ENCODE peak calls at places on chromosomes 2 and 18, in eight cellular contexts. One of them, this sample, is unnamed.

GRCh38 chr2:43609304-43609883 is 13.6 kb upstream of the THADA start:
- DNase-seq in NCI-H774: peak; percentile 34
- DNase-seq in NCI-H2171 treated with DMSO at 0.1 percent for 48 hours: peak; percentile 49
- DNase-seq in AG09309: no peak
- DNase-seq in stimulated activated CD4-positive, alpha-beta T cell treated with anti-CD3 and anti-CD28 coated beads, Interleukin-12 subunit alpha, Interleukin-12 subunit beta, amount 100 ng/mL, for 24 hours: peak; percentile 11
- DNase-seq in HS-5: no peak
- DNase-seq in GOT3: no peak
- DNase-seq in activated CD4-positive, alpha-beta T cell treated with anti-CD3 and anti-CD28 coated beads, Interleukin-2, amount 50 U/mL, for 4 hours: no peak
- DNase-seq in this sample: peak; percentile 25

GRCh38 chr2:216920150-216920846 is 60.4 kb upstream of the TNP1 start:
- DNase-seq in AG09309: no peak
- DNase-seq in NCI-H2171 treated with DMSO at 0.1 percent for 48 hours: no peak
- DNase-seq in NCI-H774: no peak
- DNase-seq in activated CD4-positive, alpha-beta T cell treated with anti-CD3 and anti-CD28 coated beads, Interleukin-2, amount 50 U/mL, for 4 hours: no peak
- DNase-seq in GOT3: no peak
- DNase-seq in HS-5: no peak
- DNase-seq in stimulated activated CD4-positive, alpha-beta T cell treated with anti-CD3 and anti-CD28 coated beads, Interleukin-12 subunit alpha, Interleukin-12 subunit beta, amount 100 ng/mL, for 24 hours: no peak
- DNase-seq in this sample: no peak

GRCh38 chr2:126244937-126245336 is 411.0 kb upstream of the GYPC start:
- DNase-seq in AG09309: no peak
- DNase-seq in NCI-H2171 treated with DMSO at 0.1 percent for 48 hours: no peak
- DNase-seq in GOT3: no peak
- DNase-seq in HS-5: no peak
- DNase-seq in NCI-H774: no peak
- DNase-seq in activated CD4-positive, alpha-beta T cell treated with anti-CD3 and anti-CD28 coated beads, Interleukin-2, amount 50 U/mL, for 4 hours: no peak
- DNase-seq in stimulated activated CD4-positive, alpha-beta T cell treated with anti-CD3 and anti-CD28 coated beads, Interleukin-12 subunit alpha, Interleukin-12 subunit beta, amount 100 ng/mL, for 24 hours: peak; percentile 33
- DNase-seq in this sample: no peak

GRCh38 chr2:26521054-26521912 is 43.4 kb upstream of the OTOF start:
- DNase-seq in activated CD4-positive, alpha-beta T cell treated with anti-CD3 and anti-CD28 coated beads, Interleukin-2, amount 50 U/mL, for 4 hours: no peak
- DNase-seq in NCI-H2171 treated with DMSO at 0.1 percent for 48 hours: peak; percentile 85
- DNase-seq in GOT3: no peak
- DNase-seq in HS-5: no peak
- DNase-seq in NCI-H774: no peak
- DNase-seq in AG09309: no peak
- DNase-seq in stimulated activated CD4-positive, alpha-beta T cell treated with anti-CD3 and anti-CD28 coated beads, Interleukin-12 subunit alpha, Interleukin-12 subunit beta, amount 100 ng/mL, for 24 hours: peak; percentile 6
- DNase-seq in this sample: no peak

GRCh38 chr2:36780231-36780808 is 83.8 kb downstream of the VIT start:
- DNase-seq in activated CD4-positive, alpha-beta T cell treated with anti-CD3 and anti-CD28 coated beads, Interleukin-2, amount 50 U/mL, for 4 hours: no peak
- DNase-seq in HS-5: peak; percentile 58
- DNase-seq in AG09309: peak; percentile 35
- DNase-seq in stimulated activated CD4-positive, alpha-beta T cell treated with anti-CD3 and anti-CD28 coated beads, Interleukin-12 subunit alpha, Interleukin-12 subunit beta, amount 100 ng/mL, for 24 hours: no peak
- DNase-seq in NCI-H774: peak; percentile 36
- DNase-seq in NCI-H2171 treated with DMSO at 0.1 percent for 48 hours: peak; percentile 63
- DNase-seq in GOT3: no peak
- DNase-seq in this sample: no peak

GRCh38 chr2:136823291-136823690 is 57.9 kb downstream of the THSD7B start:
- DNase-seq in stimulated activated CD4-positive, alpha-beta T cell treated with anti-CD3 and anti-CD28 coated beads, Interleukin-12 subunit alpha, Interleukin-12 subunit beta, amount 100 ng/mL, for 24 hours: no peak
- DNase-seq in GOT3: no peak
- DNase-seq in NCI-H774: no peak
- DNase-seq in AG09309: no peak
- DNase-seq in NCI-H2171 treated with DMSO at 0.1 percent for 48 hours: peak; percentile 71
- DNase-seq in activated CD4-positive, alpha-beta T cell treated with anti-CD3 and anti-CD28 coated beads, Interleukin-2, amount 50 U/mL, for 4 hours: no peak
- DNase-seq in HS-5: no peak
- DNase-seq in this sample: no peak

GRCh38 chr2:143205106-143205764 is 76.0 kb downstream of the ARHGAP15 start:
- DNase-seq in NCI-H774: no peak
- DNase-seq in AG09309: no peak
- DNase-seq in stimulated activated CD4-positive, alpha-beta T cell treated with anti-CD3 and anti-CD28 coated beads, Interleukin-12 subunit alpha, Interleukin-12 subunit beta, amount 100 ng/mL, for 24 hours: no peak
- DNase-seq in HS-5: no peak
- DNase-seq in NCI-H2171 treated with DMSO at 0.1 percent for 48 hours: peak; percentile 48
- DNase-seq in activated CD4-positive, alpha-beta T cell treated with anti-CD3 and anti-CD28 coated beads, Interleukin-2, amount 50 U/mL, for 4 hours: no peak
- DNase-seq in GOT3: no peak
- DNase-seq in this sample: no peak

GRCh38 chr18:13615432-13615861 is 110.9 kb downstream of the FAM210A start:
- DNase-seq in activated CD4-positive, alpha-beta T cell treated with anti-CD3 and anti-CD28 coated beads, Interleukin-2, amount 50 U/mL, for 4 hours: no peak
- DNase-seq in NCI-H2171 treated with DMSO at 0.1 percent for 48 hours: no peak
- DNase-seq in stimulated activated CD4-positive, alpha-beta T cell treated with anti-CD3 and anti-CD28 coated beads, Interleukin-12 subunit alpha, Interleukin-12 subunit beta, amount 100 ng/mL, for 24 hours: no peak
- DNase-seq in HS-5: no peak
- DNase-seq in NCI-H774: no peak
- DNase-seq in AG09309: no peak
- DNase-seq in GOT3: no peak
- DNase-seq in this sample: no peak

GRCh38 chr18:24601624-24602023 is 141.2 kb downstream of the HRH4 start:
- DNase-seq in GOT3: no peak
- DNase-seq in stimulated activated CD4-positive, alpha-beta T cell treated with anti-CD3 and anti-CD28 coated beads, Interleukin-12 subunit alpha, Interleukin-12 subunit beta, amount 100 ng/mL, for 24 hours: no peak
- DNase-seq in AG09309: no peak
- DNase-seq in NCI-H774: no peak
- DNase-seq in activated CD4-positive, alpha-beta T cell treated with anti-CD3 and anti-CD28 coated beads, Interleukin-2, amount 50 U/mL, for 4 hours: no peak
- DNase-seq in HS-5: no peak
- DNase-seq in NCI-H2171 treated with DMSO at 0.1 percent for 48 hours: peak; percentile 94
- DNase-seq in this sample: no peak

GRCh38 chr2:152221870-152222269 is 46.3 kb upstream of the STAM2 start:
- DNase-seq in GOT3: no peak
- DNase-seq in AG09309: no peak
- DNase-seq in NCI-H2171 treated with DMSO at 0.1 percent for 48 hours: no peak
- DNase-seq in HS-5: no peak
- DNase-seq in NCI-H774: no peak
- DNase-seq in stimulated activated CD4-positive, alpha-beta T cell treated with anti-CD3 and anti-CD28 coated beads, Interleukin-12 subunit alpha, Interleukin-12 subunit beta, amount 100 ng/mL, for 24 hours: no peak
- DNase-seq in activated CD4-positive, alpha-beta T cell treated with anti-CD3 and anti-CD28 coated beads, Interleukin-2, amount 50 U/mL, for 4 hours: no peak
- DNase-seq in this sample: no peak

GRCh38 chr2:205527801-205528200 is 154.5 kb upstream of the NRP2 start:
- DNase-seq in AG09309: no peak
- DNase-seq in stimulated activated CD4-positive, alpha-beta T cell treated with anti-CD3 and anti-CD28 coated beads, Interleukin-12 subunit alpha, Interleukin-12 subunit beta, amount 100 ng/mL, for 24 hours: no peak
- DNase-seq in activated CD4-positive, alpha-beta T cell treated with anti-CD3 and anti-CD28 coated beads, Interleukin-2, amount 50 U/mL, for 4 hours: no peak
- DNase-seq in GOT3: no peak
- DNase-seq in NCI-H774: no peak
- DNase-seq in HS-5: peak; percentile 14
- DNase-seq in NCI-H2171 treated with DMSO at 0.1 percent for 48 hours: no peak
- DNase-seq in this sample: no peak

GRCh38 chr2:202429164-202429980 is 53.2 kb downstream of the BMPR2 start:
- DNase-seq in activated CD4-positive, alpha-beta T cell treated with anti-CD3 and anti-CD28 coated beads, Interleukin-2, amount 50 U/mL, for 4 hours: no peak
- DNase-seq in GOT3: no peak
- DNase-seq in HS-5: no peak
- DNase-seq in NCI-H2171 treated with DMSO at 0.1 percent for 48 hours: no peak
- DNase-seq in stimulated activated CD4-positive, alpha-beta T cell treated with anti-CD3 and anti-CD28 coated beads, Interleukin-12 subunit alpha, Interleukin-12 subunit beta, amount 100 ng/mL, for 24 hours: no peak
- DNase-seq in NCI-H774: no peak
- DNase-seq in AG09309: peak; percentile 45
- DNase-seq in this sample: no peak

GRCh38 chr2:223262946-223263345 is 211.0 kb downstream of the KCNE4 start:
- DNase-seq in HS-5: no peak
- DNase-seq in GOT3: no peak
- DNase-seq in NCI-H2171 treated with DMSO at 0.1 percent for 48 hours: no peak
- DNase-seq in AG09309: no peak
- DNase-seq in activated CD4-positive, alpha-beta T cell treated with anti-CD3 and anti-CD28 coated beads, Interleukin-2, amount 50 U/mL, for 4 hours: no peak
- DNase-seq in NCI-H774: no peak
- DNase-seq in stimulated activated CD4-positive, alpha-beta T cell treated with anti-CD3 and anti-CD28 coated beads, Interleukin-12 subunit alpha, Interleukin-12 subunit beta, amount 100 ng/mL, for 24 hours: no peak
- DNase-seq in this sample: no peak

GRCh38 chr2:190451561-190452176 is 43.5 kb downstream of the MFSD6 start:
- DNase-seq in GOT3: no peak
- DNase-seq in activated CD4-positive, alpha-beta T cell treated with anti-CD3 and anti-CD28 coated beads, Interleukin-2, amount 50 U/mL, for 4 hours: no peak
- DNase-seq in HS-5: peak; percentile 14
- DNase-seq in NCI-H774: no peak
- DNase-seq in NCI-H2171 treated with DMSO at 0.1 percent for 48 hours: no peak
- DNase-seq in stimulated activated CD4-positive, alpha-beta T cell treated with anti-CD3 and anti-CD28 coated beads, Interleukin-12 subunit alpha, Interleukin-12 subunit beta, amount 100 ng/mL, for 24 hours: no peak
- DNase-seq in AG09309: no peak
- DNase-seq in this sample: no peak

GRCh38 chr18:7886436-7886835 is 319.3 kb downstream of the PTPRM start:
- DNase-seq in HS-5: no peak
- DNase-seq in NCI-H774: no peak
- DNase-seq in AG09309: no peak
- DNase-seq in stimulated activated CD4-positive, alpha-beta T cell treated with anti-CD3 and anti-CD28 coated beads, Interleukin-12 subunit alpha, Interleukin-12 subunit beta, amount 100 ng/mL, for 24 hours: no peak
- DNase-seq in NCI-H2171 treated with DMSO at 0.1 percent for 48 hours: peak; percentile 37
- DNase-seq in activated CD4-positive, alpha-beta T cell treated with anti-CD3 and anti-CD28 coated beads, Interleukin-2, amount 50 U/mL, for 4 hours: no peak
- DNase-seq in GOT3: no peak
- DNase-seq in this sample: no peak

GRCh38 chr2:105712981-105713596 is 31.6 kb upstream of the NCK2 start:
- DNase-seq in activated CD4-positive, alpha-beta T cell treated with anti-CD3 and anti-CD28 coated beads, Interleukin-2, amount 50 U/mL, for 4 hours: no peak
- DNase-seq in NCI-H2171 treated with DMSO at 0.1 percent for 48 hours: peak; percentile 41
- DNase-seq in AG09309: no peak
- DNase-seq in stimulated activated CD4-positive, alpha-beta T cell treated with anti-CD3 and anti-CD28 coated beads, Interleukin-12 subunit alpha, Interleukin-12 subunit beta, amount 100 ng/mL, for 24 hours: no peak
- DNase-seq in NCI-H774: no peak
- DNase-seq in HS-5: peak; percentile 79
- DNase-seq in GOT3: no peak
- DNase-seq in this sample: no peak

GRCh38 chr18:51030537-51031258 is 685 bp downstream of the SMAD4 start:
- DNase-seq in stimulated activated CD4-positive, alpha-beta T cell treated with anti-CD3 and anti-CD28 coated beads, Interleukin-12 subunit alpha, Interleukin-12 subunit beta, amount 100 ng/mL, for 24 hours: peak; percentile 49
- DNase-seq in activated CD4-positive, alpha-beta T cell treated with anti-CD3 and anti-CD28 coated beads, Interleukin-2, amount 50 U/mL, for 4 hours: peak; percentile 49
- DNase-seq in NCI-H2171 treated with DMSO at 0.1 percent for 48 hours: peak; percentile 54
- DNase-seq in AG09309: no peak
- DNase-seq in GOT3: no peak
- DNase-seq in NCI-H774: peak; percentile 29
- DNase-seq in HS-5: no peak
- DNase-seq in this sample: peak; percentile 52

GRCh38 chr2:41939410-41939775 is 108.4 kb upstream of the PKDCC start:
- DNase-seq in stimulated activated CD4-positive, alpha-beta T cell treated with anti-CD3 and anti-CD28 coated beads, Interleukin-12 subunit alpha, Interleukin-12 subunit beta, amount 100 ng/mL, for 24 hours: no peak
- DNase-seq in NCI-H2171 treated with DMSO at 0.1 percent for 48 hours: peak; percentile 21
- DNase-seq in GOT3: no peak
- DNase-seq in NCI-H774: no peak
- DNase-seq in AG09309: no peak
- DNase-seq in HS-5: no peak
- DNase-seq in activated CD4-positive, alpha-beta T cell treated with anti-CD3 and anti-CD28 coated beads, Interleukin-2, amount 50 U/mL, for 4 hours: no peak
- DNase-seq in this sample: no peak

GRCh38 chr2:99636432-99637034 is 146.7 kb upstream of the REV1 start:
- DNase-seq in HS-5: no peak
- DNase-seq in activated CD4-positive, alpha-beta T cell treated with anti-CD3 and anti-CD28 coated beads, Interleukin-2, amount 50 U/mL, for 4 hours: no peak
- DNase-seq in stimulated activated CD4-positive, alpha-beta T cell treated with anti-CD3 and anti-CD28 coated beads, Interleukin-12 subunit alpha, Interleukin-12 subunit beta, amount 100 ng/mL, for 24 hours: no peak
- DNase-seq in NCI-H774: no peak
- DNase-seq in NCI-H2171 treated with DMSO at 0.1 percent for 48 hours: peak; percentile 28
- DNase-seq in AG09309: no peak
- DNase-seq in GOT3: no peak
- DNase-seq in this sample: no peak

GRCh38 chr2:12787891-12788783 is 71.4 kb downstream of the TRIB2 start:
- DNase-seq in GOT3: no peak
- DNase-seq in AG09309: peak; percentile 89
- DNase-seq in NCI-H2171 treated with DMSO at 0.1 percent for 48 hours: no peak
- DNase-seq in activated CD4-positive, alpha-beta T cell treated with anti-CD3 and anti-CD28 coated beads, Interleukin-2, amount 50 U/mL, for 4 hours: no peak
- DNase-seq in NCI-H774: no peak
- DNase-seq in HS-5: peak; percentile 84
- DNase-seq in stimulated activated CD4-positive, alpha-beta T cell treated with anti-CD3 and anti-CD28 coated beads, Interleukin-12 subunit alpha, Interleukin-12 subunit beta, amount 100 ng/mL, for 24 hours: no peak
- DNase-seq in this sample: no peak

GRCh38 chr18:11108956-11109355 is 40.4 kb downstream of the PIEZO2 start:
- DNase-seq in AG09309: no peak
- DNase-seq in stimulated activated CD4-positive, alpha-beta T cell treated with anti-CD3 and anti-CD28 coated beads, Interleukin-12 subunit alpha, Interleukin-12 subunit beta, amount 100 ng/mL, for 24 hours: no peak
- DNase-seq in activated CD4-positive, alpha-beta T cell treated with anti-CD3 and anti-CD28 coated beads, Interleukin-2, amount 50 U/mL, for 4 hours: no peak
- DNase-seq in HS-5: no peak
- DNase-seq in GOT3: no peak
- DNase-seq in NCI-H2171 treated with DMSO at 0.1 percent for 48 hours: no peak
- DNase-seq in NCI-H774: no peak
- DNase-seq in this sample: no peak

GRCh38 chr2:61456746-61457420 is 14.0 kb downstream of the USP34 start:
- DNase-seq in GOT3: no peak
- DNase-seq in NCI-H774: no peak
- DNase-seq in NCI-H2171 treated with DMSO at 0.1 percent for 48 hours: no peak
- DNase-seq in AG09309: no peak
- DNase-seq in stimulated activated CD4-positive, alpha-beta T cell treated with anti-CD3 and anti-CD28 coated beads, Interleukin-12 subunit alpha, Interleukin-12 subunit beta, amount 100 ng/mL, for 24 hours: no peak
- DNase-seq in HS-5: no peak
- DNase-seq in activated CD4-positive, alpha-beta T cell treated with anti-CD3 and anti-CD28 coated beads, Interleukin-2, amount 50 U/mL, for 4 hours: no peak
- DNase-seq in this sample: no peak

GRCh38 chr18:78739115-78739514 is 240.5 kb upstream of the SALL3 start:
- DNase-seq in NCI-H2171 treated with DMSO at 0.1 percent for 48 hours: no peak
- DNase-seq in stimulated activated CD4-positive, alpha-beta T cell treated with anti-CD3 and anti-CD28 coated beads, Interleukin-12 subunit alpha, Interleukin-12 subunit beta, amount 100 ng/mL, for 24 hours: no peak
- DNase-seq in NCI-H774: no peak
- DNase-seq in activated CD4-positive, alpha-beta T cell treated with anti-CD3 and anti-CD28 coated beads, Interleukin-2, amount 50 U/mL, for 4 hours: no peak
- DNase-seq in AG09309: no peak
- DNase-seq in HS-5: no peak
- DNase-seq in GOT3: no peak
- DNase-seq in this sample: no peak

GRCh38 chr2:174336403-174337336 is 1.9 kb downstream of the SP9 start:
- DNase-seq in GOT3: no peak
- DNase-seq in activated CD4-positive, alpha-beta T cell treated with anti-CD3 and anti-CD28 coated beads, Interleukin-2, amount 50 U/mL, for 4 hours: no peak
- DNase-seq in stimulated activated CD4-positive, alpha-beta T cell treated with anti-CD3 and anti-CD28 coated beads, Interleukin-12 subunit alpha, Interleukin-12 subunit beta, amount 100 ng/mL, for 24 hours: no peak
- DNase-seq in AG09309: no peak
- DNase-seq in NCI-H774: peak; percentile 44
- DNase-seq in HS-5: no peak
- DNase-seq in NCI-H2171 treated with DMSO at 0.1 percent for 48 hours: peak; percentile 62
- DNase-seq in this sample: peak; percentile 53

GRCh38 chr18:59055345-59056032 is 84.2 kb upstream of the SEC11C start:
- DNase-seq in stimulated activated CD4-positive, alpha-beta T cell treated with anti-CD3 and anti-CD28 coated beads, Interleukin-12 subunit alpha, Interleukin-12 subunit beta, amount 100 ng/mL, for 24 hours: no peak
- DNase-seq in NCI-H2171 treated with DMSO at 0.1 percent for 48 hours: no peak
- DNase-seq in AG09309: no peak
- DNase-seq in activated CD4-positive, alpha-beta T cell treated with anti-CD3 and anti-CD28 coated beads, Interleukin-2, amount 50 U/mL, for 4 hours: no peak
- DNase-seq in GOT3: no peak
- DNase-seq in NCI-H774: no peak
- DNase-seq in HS-5: no peak
- DNase-seq in this sample: no peak

GRCh38 chr2:24971300-24971549 is 530 bp downstream of the DNAJC27 start:
- DNase-seq in HS-5: peak; percentile 6
- DNase-seq in NCI-H2171 treated with DMSO at 0.1 percent for 48 hours: no peak
- DNase-seq in stimulated activated CD4-positive, alpha-beta T cell treated with anti-CD3 and anti-CD28 coated beads, Interleukin-12 subunit alpha, Interleukin-12 subunit beta, amount 100 ng/mL, for 24 hours: no peak
- DNase-seq in GOT3: no peak
- DNase-seq in AG09309: no peak
- DNase-seq in activated CD4-positive, alpha-beta T cell treated with anti-CD3 and anti-CD28 coated beads, Interleukin-2, amount 50 U/mL, for 4 hours: no peak
- DNase-seq in NCI-H774: no peak
- DNase-seq in this sample: no peak

GRCh38 chr2:13550832-13551231 is 834.1 kb downstream of the TRIB2 start:
- DNase-seq in NCI-H2171 treated with DMSO at 0.1 percent for 48 hours: no peak
- DNase-seq in HS-5: no peak
- DNase-seq in NCI-H774: no peak
- DNase-seq in AG09309: no peak
- DNase-seq in activated CD4-positive, alpha-beta T cell treated with anti-CD3 and anti-CD28 coated beads, Interleukin-2, amount 50 U/mL, for 4 hours: no peak
- DNase-seq in GOT3: no peak
- DNase-seq in stimulated activated CD4-positive, alpha-beta T cell treated with anti-CD3 and anti-CD28 coated beads, Interleukin-12 subunit alpha, Interleukin-12 subunit beta, amount 100 ng/mL, for 24 hours: no peak
- DNase-seq in this sample: no peak

GRCh38 chr2:213306320-213306942 is 22.2 kb downstream of the SPAG16 start:
- DNase-seq in activated CD4-positive, alpha-beta T cell treated with anti-CD3 and anti-CD28 coated beads, Interleukin-2, amount 50 U/mL, for 4 hours: no peak
- DNase-seq in AG09309: no peak
- DNase-seq in NCI-H774: no peak
- DNase-seq in stimulated activated CD4-positive, alpha-beta T cell treated with anti-CD3 and anti-CD28 coated beads, Interleukin-12 subunit alpha, Interleukin-12 subunit beta, amount 100 ng/mL, for 24 hours: no peak
- DNase-seq in GOT3: no peak
- DNase-seq in HS-5: no peak
- DNase-seq in NCI-H2171 treated with DMSO at 0.1 percent for 48 hours: peak; percentile 15
- DNase-seq in this sample: no peak

GRCh38 chr2:201580486-201580885 is 62.8 kb downstream of the TMEM237 start:
- DNase-seq in NCI-H774: no peak
- DNase-seq in stimulated activated CD4-positive, alpha-beta T cell treated with anti-CD3 and anti-CD28 coated beads, Interleukin-12 subunit alpha, Interleukin-12 subunit beta, amount 100 ng/mL, for 24 hours: no peak
- DNase-seq in activated CD4-positive, alpha-beta T cell treated with anti-CD3 and anti-CD28 coated beads, Interleukin-2, amount 50 U/mL, for 4 hours: no peak
- DNase-seq in NCI-H2171 treated with DMSO at 0.1 percent for 48 hours: no peak
- DNase-seq in AG09309: peak; percentile 81
- DNase-seq in GOT3: no peak
- DNase-seq in HS-5: peak; percentile 23
- DNase-seq in this sample: no peak

GRCh38 chr2:77713412-77713811 is 191.2 kb upstream of the LRRTM4 start:
- DNase-seq in NCI-H2171 treated with DMSO at 0.1 percent for 48 hours: no peak
- DNase-seq in AG09309: no peak
- DNase-seq in GOT3: no peak
- DNase-seq in activated CD4-positive, alpha-beta T cell treated with anti-CD3 and anti-CD28 coated beads, Interleukin-2, amount 50 U/mL, for 4 hours: no peak
- DNase-seq in stimulated activated CD4-positive, alpha-beta T cell treated with anti-CD3 and anti-CD28 coated beads, Interleukin-12 subunit alpha, Interleukin-12 subunit beta, amount 100 ng/mL, for 24 hours: no peak
- DNase-seq in HS-5: no peak
- DNase-seq in NCI-H774: no peak
- DNase-seq in this sample: no peak

GRCh38 chr18:12990662-12990976 is 543 bp upstream of the CEP192 start:
- DNase-seq in NCI-H774: no peak
- DNase-seq in AG09309: no peak
- DNase-seq in NCI-H2171 treated with DMSO at 0.1 percent for 48 hours: no peak
- DNase-seq in stimulated activated CD4-positive, alpha-beta T cell treated with anti-CD3 and anti-CD28 coated beads, Interleukin-12 subunit alpha, Interleukin-12 subunit beta, amount 100 ng/mL, for 24 hours: peak; percentile 3
- DNase-seq in HS-5: peak; percentile 20
- DNase-seq in activated CD4-positive, alpha-beta T cell treated with anti-CD3 and anti-CD28 coated beads, Interleukin-2, amount 50 U/mL, for 4 hours: no peak
- DNase-seq in GOT3: no peak
- DNase-seq in this sample: no peak

GRCh38 chr18:12694032-12694431 is 8.5 kb downstream of the CEP76 start:
- DNase-seq in NCI-H2171 treated with DMSO at 0.1 percent for 48 hours: no peak
- DNase-seq in stimulated activated CD4-positive, alpha-beta T cell treated with anti-CD3 and anti-CD28 coated beads, Interleukin-12 subunit alpha, Interleukin-12 subunit beta, amount 100 ng/mL, for 24 hours: no peak
- DNase-seq in AG09309: no peak
- DNase-seq in NCI-H774: no peak
- DNase-seq in activated CD4-positive, alpha-beta T cell treated with anti-CD3 and anti-CD28 coated beads, Interleukin-2, amount 50 U/mL, for 4 hours: no peak
- DNase-seq in HS-5: no peak
- DNase-seq in GOT3: no peak
- DNase-seq in this sample: no peak

GRCh38 chr2:33477473-33478468 is 1.3 kb downstream of the RASGRP3 start:
- DNase-seq in stimulated activated CD4-positive, alpha-beta T cell treated with anti-CD3 and anti-CD28 coated beads, Interleukin-12 subunit alpha, Interleukin-12 subunit beta, amount 100 ng/mL, for 24 hours: no peak
- DNase-seq in NCI-H2171 treated with DMSO at 0.1 percent for 48 hours: no peak
- DNase-seq in AG09309: no peak
- DNase-seq in GOT3: no peak
- DNase-seq in HS-5: no peak
- DNase-seq in NCI-H774: no peak
- DNase-seq in activated CD4-positive, alpha-beta T cell treated with anti-CD3 and anti-CD28 coated beads, Interleukin-2, amount 50 U/mL, for 4 hours: no peak
- DNase-seq in this sample: no peak

GRCh38 chr2:100852447-100852846 is 32.5 kb downstream of the NPAS2 start:
- DNase-seq in GOT3: no peak
- DNase-seq in activated CD4-positive, alpha-beta T cell treated with anti-CD3 and anti-CD28 coated beads, Interleukin-2, amount 50 U/mL, for 4 hours: no peak
- DNase-seq in NCI-H2171 treated with DMSO at 0.1 percent for 48 hours: no peak
- DNase-seq in stimulated activated CD4-positive, alpha-beta T cell treated with anti-CD3 and anti-CD28 coated beads, Interleukin-12 subunit alpha, Interleukin-12 subunit beta, amount 100 ng/mL, for 24 hours: no peak
- DNase-seq in HS-5: no peak
- DNase-seq in AG09309: no peak
- DNase-seq in NCI-H774: no peak
- DNase-seq in this sample: no peak